ENCODE peak calls at places on chromosomes 4 and X, in ten cellular contexts. V is right cardiac atrium, K is KG1, Y is SW 1271, U is NCI-H82, X is adipocyte, A is NCI-H1092 treated with DMSO at 0.1 percent for 48 hours, G is neural progenitor cell, E is germinal center, T is sciatic nerve. P is an unnamed sample.
A peak's percentile ranks its signal among the peaks of the same experiment; 100 is the strongest.

GRCh38 chr4:138178566-138178965 is 63.6 kb downstream of the SLC7A11 start:
- DNase-seq in A (no peak), Y (no peak), V (no peak), U (no peak), T (no peak), X (no peak), K (no peak), E (no peak), G (no peak), P (no peak)

GRCh38 chrX:7378406-7378805 is 230.5 kb upstream of the PUDP start:
- DNase-seq in T (no peak), X (no peak), Y (no peak), G (no peak), U (no peak), K (no peak), A (no peak), V (no peak), E (no peak), P (no peak)

GRCh38 chr4:13917010-13917409 is 289.5 kb upstream of the BOD1L1 start:
- DNase-seq in X (no peak), U (peak; percentile 4), T (no peak), E (no peak), A (no peak), V (no peak), K (no peak), G (no peak), Y (peak; percentile 14), P (no peak)

GRCh38 chr4:181959121-181959520 is 284.1 kb upstream of the TENM3 start:
- DNase-seq in G (no peak), K (no peak), A (no peak), X (peak; percentile 76), T (no peak), V (no peak), E (no peak), U (no peak), Y (peak; percentile 30), P (no peak)

GRCh38 chr4:48247142-48247877 is 22.3 kb downstream of the TEC start:
- DNase-seq in Y (no peak), T (no peak), K (peak; percentile 57), U (no peak), A (no peak), X (peak; percentile 83), V (no peak), E (no peak), G (no peak), P (no peak)

GRCh38 chrX:47218920-47219815 is 687 bp downstream of the CDK16 start:
- DNase-seq in A (no peak), X (peak; percentile 50), V (peak; percentile 68), Y (no peak), U (peak; percentile 65), T (peak; percentile 77), K (no peak), E (peak; percentile 30), G (peak; percentile 72), P (no peak)

GRCh38 chr4:119300072-119300387 is 21.9 kb downstream of the FABP2 start:
- DNase-seq in X (peak; percentile 81), K (no peak), Y (no peak), E (no peak), V (peak; percentile 57), T (peak; percentile 64), A (no peak), G (no peak), U (no peak), P (peak; percentile 18)

GRCh38 chrX:39773150-39773549 is 324.6 kb downstream of the BCOR start:
- DNase-seq in K (no peak), E (no peak), G (no peak), Y (no peak), X (no peak), T (no peak), V (no peak), U (no peak), A (no peak), P (no peak)

GRCh38 chr4:336099-336892 is 1.3 kb upstream of the ZNF141 start:
- DNase-seq in G (peak; percentile 21), X (peak; percentile 12), V (peak; percentile 67), E (peak; percentile 29), A (peak; percentile 15), T (peak; percentile 65), Y (no peak), K (no peak), U (peak; percentile 1), P (peak; percentile 43)

GRCh38 chr4:79923290-79923689 is 149.7 kb downstream of the ANTXR2 start:
- DNase-seq in K (no peak), A (no peak), T (no peak), V (no peak), G (no peak), U (no peak), Y (no peak), E (no peak), X (no peak), P (no peak)

GRCh38 chr4:168569066-168569908 is 72.4 kb downstream of the PALLD start:
- DNase-seq in U (no peak), K (no peak), E (no peak), Y (no peak), T (no peak), G (no peak), A (no peak), V (no peak), X (no peak), P (no peak)

GRCh38 chr4:44221407-44221806 is 227.2 kb downstream of the KCTD8 start:
- DNase-seq in A (no peak), G (no peak), V (no peak), T (no peak), E (no peak), X (no peak), U (no peak), K (no peak), Y (no peak), P (no peak)

GRCh38 chrX:154370300-154370881 is 4.0 kb downstream of the FLNA start:
- DNase-seq in T (no peak), V (no peak), Y (no peak), K (no peak), U (peak; percentile 44), E (no peak), G (peak; percentile 50), A (peak; percentile 44), X (peak; percentile 44), P (no peak)

GRCh38 chrX:115906881-115907280 is 263.7 kb upstream of the AGTR2 start:
- DNase-seq in T (no peak), U (no peak), E (no peak), Y (no peak), A (no peak), V (no peak), X (no peak), K (no peak), G (no peak), P (no peak)

GRCh38 chr4:153220709-153221367 is 16.6 kb downstream of the TRIM2 start:
- DNase-seq in K (no peak), V (no peak), U (no peak), Y (no peak), G (no peak), T (no peak), X (peak; percentile 74), E (no peak), A (no peak), P (no peak)

GRCh38 chrX:52923781-52924241 is 26.7 kb downstream of the FAM156B start:
- DNase-seq in V (no peak), U (no peak), E (peak; percentile 7), Y (no peak), X (peak; percentile 52), G (no peak), T (no peak), A (no peak), K (no peak), P (no peak)

GRCh38 chrX:101079736-101080135 is 1.1 kb downstream of the TMEM35A start:
- DNase-seq in A (no peak), E (no peak), V (no peak), G (peak; percentile 10), K (no peak), X (no peak), Y (no peak), T (no peak), U (no peak), P (no peak)

GRCh38 chrX:153731845-153732215 is 7.2 kb downstream of the ABCD1 start:
- DNase-seq in T (no peak), G (no peak), E (no peak), X (no peak), K (no peak), V (no peak), U (no peak), Y (no peak), A (no peak), P (no peak)

GRCh38 chr4:91936301-91936700 is 367.5 kb upstream of the GRID2 start:
- DNase-seq in G (no peak), T (no peak), Y (no peak), U (no peak), A (peak; percentile 29), E (no peak), X (peak; percentile 68), V (no peak), K (no peak), P (no peak)

GRCh38 chr4:166386491-166387367 is 513.7 kb downstream of the TLL1 start:
- DNase-seq in E (no peak), V (no peak), A (no peak), K (no peak), X (no peak), G (no peak), U (no peak), T (no peak), Y (no peak), P (no peak)

GRCh38 chr4:80133240-80133783 is 60.3 kb upstream of the ANTXR2 start:
- DNase-seq in K (no peak), X (no peak), V (no peak), Y (no peak), E (no peak), T (no peak), U (no peak), A (no peak), G (no peak), P (no peak)